ENCODE peak calls at places on chromosome 9, in eight cellular contexts. O, M, D, X, L, G, Q and Z are unnamed samples.

GRCh38 chr9:103731541-103731940 is 362.6 kb upstream of the SMC2 start:
- DNase-seq in O (no peak), M (peak), D (peak), X (no peak), L (no peak), G (no peak), Q (peak), Z (no peak)

GRCh38 chr9:127132921-127133647 is 10.6 kb upstream of the ANGPTL2 start:
- DNase-seq in O (peak), M (peak), D (no peak), X (no peak), L (no peak), G (no peak), Q (no peak), Z (no peak)

GRCh38 chr9:135512241-135512603 is 9.0 kb upstream of the LCN1 start:
- DNase-seq in O (peak), M (no peak), D (no peak), X (no peak), L (no peak), G (no peak), Q (no peak), Z (no peak)

GRCh38 chr9:35538361-35539234 is 48.7 kb downstream of the RUSC2 start:
- DNase-seq in O (peak), M (peak), D (no peak), X (peak), L (no peak), G (no peak), Q (no peak), Z (no peak)

GRCh38 chr9:113356686-113357292 is 7.4 kb downstream of the BSPRY start:
- DNase-seq in O (no peak), M (no peak), D (no peak), X (no peak), L (no peak), G (no peak), Q (no peak), Z (no peak)

GRCh38 chr9:7336356-7337075 is 463.1 kb downstream of the DMAC1 start:
- DNase-seq in O (no peak), M (no peak), D (peak), X (no peak), L (no peak), G (no peak), Q (no peak), Z (no peak)

GRCh38 chr9:131126059-131126426 is 657 bp downstream of the NUP214 start:
- DNase-seq in O (no peak), M (no peak), D (no peak), X (no peak), L (no peak), G (no peak), Q (no peak), Z (no peak)

GRCh38 chr9:90789408-90789807 is 12.2 kb upstream of the SYK start:
- DNase-seq in O (no peak), M (no peak), D (no peak), X (no peak), L (no peak), G (no peak), Q (no peak), Z (no peak)